ENCODE peak calls at places on chromosomes 4 and X, in nine cellular contexts. One of them, this sample, is unnamed.

GRCh38 chr4:137905930-137906329 is 336.2 kb downstream of the SLC7A11 start:
- DNase-seq in transverse colon: no peak
- DNase-seq in stomach: no peak
- DNase-seq in HL-60: no peak
- DNase-seq in GM12891: no peak
- DNase-seq in sigmoid colon: no peak
- DNase-seq in HepG2: no peak
- DNase-seq in SK-N-SH: no peak
- DNase-seq in GM12878: no peak
- DNase-seq in this sample: no peak

GRCh38 chrX:40734956-40735317 is 405 bp downstream of the MED14 start:
- DNase-seq in HepG2: no peak
- DNase-seq in GM12878: no peak
- DNase-seq in sigmoid colon: peak
- DNase-seq in GM12891: no peak
- DNase-seq in transverse colon: peak
- DNase-seq in stomach: no peak
- DNase-seq in SK-N-SH: no peak
- DNase-seq in HL-60: no peak
- DNase-seq in this sample: no peak

GRCh38 chr4:141339386-141339785 is 118.7 kb downstream of the ZNF330 start:
- DNase-seq in HepG2: no peak
- DNase-seq in transverse colon: no peak
- DNase-seq in GM12878: no peak
- DNase-seq in SK-N-SH: no peak
- DNase-seq in sigmoid colon: no peak
- DNase-seq in GM12891: no peak
- DNase-seq in HL-60: no peak
- DNase-seq in stomach: no peak
- DNase-seq in this sample: no peak

GRCh38 chr4:14125375-14126129 is 498.0 kb upstream of the BOD1L1 start:
- DNase-seq in GM12891: peak
- DNase-seq in sigmoid colon: no peak
- DNase-seq in stomach: no peak
- DNase-seq in HL-60: peak
- DNase-seq in GM12878: peak
- DNase-seq in SK-N-SH: no peak
- DNase-seq in transverse colon: no peak
- DNase-seq in HepG2: no peak
- DNase-seq in this sample: no peak

GRCh38 chr4:184234155-184234554 is 16.5 kb upstream of the ENPP6 start:
- DNase-seq in HepG2: no peak
- DNase-seq in sigmoid colon: no peak
- DNase-seq in stomach: no peak
- DNase-seq in HL-60: no peak
- DNase-seq in transverse colon: no peak
- DNase-seq in SK-N-SH: no peak
- DNase-seq in GM12891: no peak
- DNase-seq in GM12878: no peak
- DNase-seq in this sample: no peak

GRCh38 chrX:47182106-47182700 is 11.4 kb upstream of the UBA1 start:
- DNase-seq in HL-60: no peak
- DNase-seq in stomach: no peak
- DNase-seq in SK-N-SH: no peak
- DNase-seq in transverse colon: no peak
- DNase-seq in GM12878: no peak
- DNase-seq in sigmoid colon: no peak
- DNase-seq in HepG2: no peak
- DNase-seq in GM12891: no peak
- DNase-seq in this sample: no peak

GRCh38 chr4:88107406-88108107 is 50.9 kb downstream of the ABCG2 start:
- DNase-seq in HL-60: no peak
- DNase-seq in GM12891: no peak
- DNase-seq in transverse colon: peak
- DNase-seq in sigmoid colon: no peak
- DNase-seq in SK-N-SH: peak
- DNase-seq in HepG2: peak
- DNase-seq in stomach: no peak
- DNase-seq in GM12878: no peak
- DNase-seq in this sample: no peak

GRCh38 chr4:167406181-167406580 is 171.9 kb upstream of the SPOCK3 start:
- DNase-seq in GM12891: no peak
- DNase-seq in HepG2: no peak
- DNase-seq in HL-60: no peak
- DNase-seq in stomach: no peak
- DNase-seq in transverse colon: no peak
- DNase-seq in GM12878: no peak
- DNase-seq in sigmoid colon: no peak
- DNase-seq in SK-N-SH: no peak
- DNase-seq in this sample: no peak

GRCh38 chrX:25144043-25144940 is 128.5 kb upstream of the ARX start:
- DNase-seq in stomach: peak
- DNase-seq in transverse colon: peak
- DNase-seq in HepG2: peak
- DNase-seq in HL-60: no peak
- DNase-seq in sigmoid colon: peak
- DNase-seq in GM12891: no peak
- DNase-seq in GM12878: no peak
- DNase-seq in SK-N-SH: peak
- DNase-seq in this sample: peak

GRCh38 chr4:37586194-37586593 is 100.0 kb downstream of the RELL1 start:
- DNase-seq in HepG2: no peak
- DNase-seq in sigmoid colon: no peak
- DNase-seq in GM12891: no peak
- DNase-seq in HL-60: no peak
- DNase-seq in transverse colon: no peak
- DNase-seq in GM12878: no peak
- DNase-seq in SK-N-SH: no peak
- DNase-seq in stomach: no peak
- DNase-seq in this sample: no peak

GRCh38 chr4:80201326-80202151 is 4.2 kb downstream of the PRDM8 start:
- DNase-seq in stomach: no peak
- DNase-seq in sigmoid colon: no peak
- DNase-seq in SK-N-SH: no peak
- DNase-seq in HL-60: peak
- DNase-seq in GM12891: no peak
- DNase-seq in HepG2: no peak
- DNase-seq in GM12878: no peak
- DNase-seq in transverse colon: peak
- DNase-seq in this sample: peak

GRCh38 chr4:18025263-18025662 is 3.7 kb upstream of the LCORL start:
- DNase-seq in GM12878: no peak
- DNase-seq in sigmoid colon: no peak
- DNase-seq in transverse colon: no peak
- DNase-seq in HepG2: no peak
- DNase-seq in stomach: no peak
- DNase-seq in HL-60: no peak
- DNase-seq in GM12891: no peak
- DNase-seq in SK-N-SH: no peak
- DNase-seq in this sample: no peak

GRCh38 chr4:52234539-52235174 is 183.6 kb downstream of the SPATA18 start:
- DNase-seq in transverse colon: no peak
- DNase-seq in GM12891: no peak
- DNase-seq in HL-60: no peak
- DNase-seq in SK-N-SH: peak
- DNase-seq in HepG2: peak
- DNase-seq in GM12878: no peak
- DNase-seq in sigmoid colon: no peak
- DNase-seq in stomach: no peak
- DNase-seq in this sample: peak

GRCh38 chr4:40335508-40335860 is 351 bp downstream of the CHRNA9 start:
- DNase-seq in HL-60: no peak
- DNase-seq in HepG2: no peak
- DNase-seq in stomach: no peak
- DNase-seq in GM12878: no peak
- DNase-seq in transverse colon: no peak
- DNase-seq in GM12891: no peak
- DNase-seq in sigmoid colon: no peak
- DNase-seq in SK-N-SH: no peak
- DNase-seq in this sample: no peak

GRCh38 chr4:117784266-117784665 is 250.0 kb upstream of the NDST3 start:
- DNase-seq in SK-N-SH: no peak
- DNase-seq in stomach: no peak
- DNase-seq in GM12891: no peak
- DNase-seq in GM12878: no peak
- DNase-seq in HL-60: no peak
- DNase-seq in sigmoid colon: no peak
- DNase-seq in transverse colon: no peak
- DNase-seq in HepG2: no peak
- DNase-seq in this sample: no peak

GRCh38 chr4:4714330-4714729 is 145.1 kb upstream of the MSX1 start:
- DNase-seq in transverse colon: no peak
- DNase-seq in sigmoid colon: no peak
- DNase-seq in SK-N-SH: no peak
- DNase-seq in GM12891: no peak
- DNase-seq in GM12878: no peak
- DNase-seq in HepG2: no peak
- DNase-seq in stomach: no peak
- DNase-seq in HL-60: no peak
- DNase-seq in this sample: no peak

GRCh38 chr4:15479089-15479912 is 9.6 kb downstream of the CC2D2A start:
- DNase-seq in stomach: peak
- DNase-seq in GM12878: no peak
- DNase-seq in HepG2: peak
- DNase-seq in GM12891: no peak
- DNase-seq in HL-60: no peak
- DNase-seq in sigmoid colon: peak
- DNase-seq in transverse colon: no peak
- DNase-seq in SK-N-SH: peak
- DNase-seq in this sample: no peak

GRCh38 chr4:128286474-128287158 is 997 bp downstream of the PGRMC2 start:
- DNase-seq in GM12878: no peak
- DNase-seq in HepG2: peak
- DNase-seq in GM12891: no peak
- DNase-seq in SK-N-SH: peak
- DNase-seq in transverse colon: no peak
- DNase-seq in sigmoid colon: no peak
- DNase-seq in HL-60: peak
- DNase-seq in stomach: no peak
- DNase-seq in this sample: no peak
- TF ChIP-seq POLR2AphosphoS5 in GM12878: no peak
- TF ChIP-seq POLR2AphosphoS5 in HepG2: peak
- TF ChIP-seq POLR2AphosphoS5 in GM12891: no peak
- TF ChIP-seq POLR2AphosphoS5 in SK-N-SH: no peak
- TF ChIP-seq POLR2AphosphoS5 in transverse colon: peak
- TF ChIP-seq POLR2AphosphoS5 in sigmoid colon: no peak
- TF ChIP-seq POLR2AphosphoS5 in HL-60: no peak
- TF ChIP-seq POLR2AphosphoS5 in stomach: peak
- TF ChIP-seq POLR2AphosphoS5 in this sample: peak

DNA sequence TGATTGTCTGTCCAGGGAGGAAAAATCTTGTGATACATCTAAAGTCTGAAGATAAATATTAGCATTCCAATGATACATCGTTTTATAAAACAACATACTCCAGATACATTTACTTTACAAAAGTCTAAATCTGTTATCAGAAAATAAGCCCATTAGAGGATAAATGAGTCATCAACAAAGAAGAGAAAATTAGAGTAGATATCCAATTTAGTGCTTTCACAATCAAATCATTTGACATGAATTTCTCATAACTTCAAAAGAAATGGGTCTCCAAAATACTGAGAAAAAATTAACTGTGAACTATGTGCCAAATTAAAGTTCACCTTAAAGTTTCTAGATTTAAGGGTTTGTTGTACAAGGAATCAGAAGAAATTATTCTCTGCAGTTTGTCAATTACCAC is 213.8 kb downstream of the ANK2 start:
- DNase-seq in HL-60: no peak
- DNase-seq in GM12878: no peak
- DNase-seq in sigmoid colon: no peak
- DNase-seq in GM12891: no peak
- DNase-seq in HepG2: no peak
- DNase-seq in SK-N-SH: no peak
- DNase-seq in transverse colon: no peak
- DNase-seq in stomach: no peak
- DNase-seq in this sample: no peak
- TF ChIP-seq POLR2AphosphoS5 in HL-60: no peak
- TF ChIP-seq POLR2AphosphoS5 in GM12878: no peak
- TF ChIP-seq POLR2AphosphoS5 in sigmoid colon: no peak
- TF ChIP-seq POLR2AphosphoS5 in GM12891: no peak
- TF ChIP-seq POLR2AphosphoS5 in HepG2: no peak
- TF ChIP-seq POLR2AphosphoS5 in SK-N-SH: no peak
- TF ChIP-seq POLR2AphosphoS5 in transverse colon: no peak
- TF ChIP-seq POLR2AphosphoS5 in stomach: no peak
- TF ChIP-seq POLR2AphosphoS5 in this sample: no peak

GRCh38 chr4:98780111-98780549 is 121.7 kb upstream of the TSPAN5 start:
- DNase-seq in SK-N-SH: peak
- DNase-seq in GM12891: no peak
- DNase-seq in GM12878: no peak
- DNase-seq in stomach: no peak
- DNase-seq in sigmoid colon: no peak
- DNase-seq in HepG2: no peak
- DNase-seq in HL-60: no peak
- DNase-seq in transverse colon: no peak
- DNase-seq in this sample: no peak
- TF ChIP-seq POLR2AphosphoS5 in SK-N-SH: no peak
- TF ChIP-seq POLR2AphosphoS5 in GM12891: no peak
- TF ChIP-seq POLR2AphosphoS5 in GM12878: no peak
- TF ChIP-seq POLR2AphosphoS5 in stomach: no peak
- TF ChIP-seq POLR2AphosphoS5 in sigmoid colon: no peak
- TF ChIP-seq POLR2AphosphoS5 in HepG2: no peak
- TF ChIP-seq POLR2AphosphoS5 in HL-60: no peak
- TF ChIP-seq POLR2AphosphoS5 in transverse colon: no peak
- TF ChIP-seq POLR2AphosphoS5 in this sample: no peak

GRCh38 chrX:51163730-51164129 is 168.9 kb upstream of the NUDT10 start:
- DNase-seq in HepG2: no peak
- DNase-seq in GM12891: no peak
- DNase-seq in stomach: no peak
- DNase-seq in sigmoid colon: no peak
- DNase-seq in SK-N-SH: no peak
- DNase-seq in HL-60: no peak
- DNase-seq in transverse colon: no peak
- DNase-seq in GM12878: no peak
- DNase-seq in this sample: no peak
- TF ChIP-seq POLR2AphosphoS5 in HepG2: no peak
- TF ChIP-seq POLR2AphosphoS5 in GM12891: no peak
- TF ChIP-seq POLR2AphosphoS5 in stomach: no peak
- TF ChIP-seq POLR2AphosphoS5 in sigmoid colon: no peak
- TF ChIP-seq POLR2AphosphoS5 in SK-N-SH: no peak
- TF ChIP-seq POLR2AphosphoS5 in HL-60: no peak
- TF ChIP-seq POLR2AphosphoS5 in transverse colon: no peak
- TF ChIP-seq POLR2AphosphoS5 in GM12878: no peak
- TF ChIP-seq POLR2AphosphoS5 in this sample: no peak

This sample was measured in SK-N-MC.